ENCODE peak calls at places on chromosomes 3 and 15, in seven cellular contexts. G is neural progenitor cell, F is GM23338, C is HCT116, T is MM.1S, L is hepatocyte, H is OCI-LY7. E is an unnamed sample.

GRCh38 chr3:37993811-37994638 is 3.4 kb downstream of the VILL start:
- DNase-seq in G (peak; percentile 61), F (peak; percentile 80), C (no peak), T (peak; percentile 69), L (peak; percentile 88), H (peak; percentile 81), E (peak; percentile 92)

GRCh38 chr3:55885721-55886120 is 398.6 kb upstream of the WNT5A start:
- DNase-seq in G (no peak), F (peak; percentile 52), C (no peak), T (no peak), L (peak; percentile 28), H (no peak), E (peak; percentile 34)

GRCh38 chr3:194715022-194715800 is 29.5 kb downstream of the FAM43A start:
- DNase-seq in G (no peak), F (no peak), C (no peak), T (no peak), L (no peak), H (no peak), E (peak; percentile 9)

GRCh38 chr3:124202754-124203153 is 210.8 kb upstream of the ROPN1 start:
- DNase-seq in G (no peak), F (no peak), C (no peak), T (no peak), L (peak; percentile 11), H (no peak), E (peak; percentile 11)

GRCh38 chr15:43383070-43383469 is 12.2 kb downstream of the TUBGCP4 start:
- DNase-seq in G (no peak), F (no peak), C (no peak), T (no peak), L (no peak), H (no peak), E (peak; percentile 31)

GRCh38 chr15:99542828-99543227 is 23.0 kb upstream of the MEF2A start:
- DNase-seq in G (no peak), F (no peak), C (no peak), T (no peak), L (no peak), H (no peak), E (peak; percentile 70)

GRCh38 chr3:178420033-178420432 is 116.2 kb upstream of the KCNMB2 start:
- DNase-seq in G (no peak), F (no peak), C (no peak), T (no peak), L (no peak), H (no peak), E (peak; percentile 23)

GRCh38 chr3:139332092-139332491 is 11.7 kb upstream of the MRPS22 start:
- DNase-seq in G (no peak), F (no peak), C (no peak), T (no peak), L (no peak), H (no peak), E (no peak)

GRCh38 chr3:59264366-59264765 is 214.5 kb upstream of the CFAP20DC start:
- DNase-seq in G (no peak), F (no peak), C (no peak), T (no peak), L (no peak), H (no peak), E (no peak)

GRCh38 chr3:127733781-127734180 is 61.0 kb downstream of the ABTB1 start:
- DNase-seq in G (no peak), F (no peak), C (no peak), T (no peak), L (no peak), H (peak; percentile 71), E (no peak)

GRCh38 chr3:141083831-141084624 is 32.9 kb downstream of the SPSB4 start:
- DNase-seq in G (peak; percentile 86), F (no peak), C (no peak), T (no peak), L (peak; percentile 36), H (no peak), E (no peak)

GRCh38 chr3:52406791-52407510 is 38.0 kb downstream of the SEMA3G start:
- DNase-seq in G (no peak), F (no peak), C (no peak), T (no peak), L (no peak), H (no peak), E (no peak)

GRCh38 chr3:127254001-127254400 is 33.8 kb downstream of the PRR20G start:
- DNase-seq in G (no peak), F (no peak), C (no peak), T (no peak), L (no peak), H (no peak), E (no peak)

GRCh38 chr15:41693757-41694156 is 33.6 kb downstream of the MGA start:
- DNase-seq in G (no peak), F (no peak), C (no peak), T (no peak), L (no peak), H (no peak), E (no peak)

GRCh38 chr3:105367406-105368213 is 901 bp downstream of the ALCAM start:
- DNase-seq in G (peak; percentile 84), F (peak; percentile 66), C (no peak), T (peak; percentile 92), L (peak; percentile 84), H (peak; percentile 66), E (peak; percentile 83)

GRCh38 chr3:64853456-64853855 is 165.7 kb upstream of the ADAMTS9 start:
- DNase-seq in G (no peak), F (no peak), C (no peak), T (no peak), L (no peak), H (no peak), E (peak; percentile 0)

GRCh38 chr3:66053009-66053782 is 14.5 kb upstream of the MAGI1 start:
- DNase-seq in G (no peak), F (no peak), C (no peak), T (no peak), L (no peak), H (no peak), E (peak; percentile 30)

GRCh38 chr15:66941231-66941711 is 124.1 kb upstream of the SMAD3 start:
- DNase-seq in G (no peak), F (no peak), C (no peak), T (no peak), L (no peak), H (no peak), E (peak; percentile 37)

GRCh38 chr3:37155782-37156181 is 18.6 kb downstream of the LRRFIP2 start:
- DNase-seq in G (no peak), F (no peak), C (no peak), T (no peak), L (no peak), H (no peak), E (no peak)

GRCh38 chr3:68142331-68142887 is 488.0 kb upstream of the SUCLG2 start:
- DNase-seq in G (no peak), F (no peak), C (no peak), T (no peak), L (no peak), H (no peak), E (no peak)

GRCh38 chr3:42117175-42118008 is 26.2 kb downstream of the TRAK1 start:
- DNase-seq in G (peak; percentile 49), F (peak; percentile 79), C (peak; percentile 33), T (no peak), L (peak; percentile 61), H (peak; percentile 35), E (peak; percentile 85)

GRCh38 chr15:28944696-28945300 is 59.0 kb downstream of the APBA2 start:
- DNase-seq in G (no peak), F (no peak), C (no peak), T (no peak), L (no peak), H (no peak), E (no peak)

GRCh38 chr3:119700920-119701734 is 1.7 kb upstream of the CFAP91 start:
- DNase-seq in G (no peak), F (no peak), C (no peak), T (no peak), L (no peak), H (no peak), E (no peak)

GRCh38 chr15:88613074-88613944 is 7.8 kb upstream of the AEN start:
- DNase-seq in G (no peak), F (peak; percentile 90), C (no peak), T (no peak), L (no peak), H (no peak), E (no peak)

GRCh38 chr3:37456270-37456708 is 281.9 kb upstream of the LRRFIP2 start:
- DNase-seq in G (no peak), F (peak; percentile 26), C (no peak), T (no peak), L (no peak), H (no peak), E (peak; percentile 33)

GRCh38 chr3:100089802-100090668 is 24.3 kb downstream of the FILIP1L start:
- DNase-seq in G (peak; percentile 23), F (peak; percentile 76), C (peak; percentile 16), T (no peak), L (peak; percentile 65), H (no peak), E (peak; percentile 89)
- H3K4me3 ChIP-seq in G (no peak overlapping the region), F (no peak overlapping the region), C (no peak overlapping the region), T (no peak overlapping the region), L (no peak overlapping the region), H (no peak overlapping the region), E (peak overlapping the region; percentile 50)

DNA sequence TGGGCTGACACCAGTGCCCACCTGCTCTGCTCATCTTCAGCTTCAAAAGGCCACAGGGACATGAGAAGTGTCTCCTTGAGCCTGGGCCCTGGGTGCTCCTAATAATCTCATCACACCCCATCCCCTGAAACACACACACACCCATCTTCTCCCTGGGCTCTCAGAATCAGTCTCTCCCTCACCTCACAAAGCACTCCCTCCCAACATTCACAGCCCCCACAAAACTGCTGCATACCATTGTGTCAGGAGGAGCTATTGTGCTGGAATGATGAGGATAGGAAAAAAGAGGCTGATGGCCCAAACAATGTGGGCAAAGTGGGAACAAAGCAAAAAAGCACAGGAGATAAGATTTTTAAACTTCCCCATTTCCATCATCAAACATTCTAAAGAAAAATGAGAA is 16.8 kb downstream of the FOXP1 start:
- DNase-seq in G (peak; percentile 21), F (no peak), C (no peak), T (no peak), L (no peak), H (no peak), E (no peak)
- H3K4me1 ChIP-seq in G (peaks cover 15% of the 10 kb centered on the region), F (no peaks in the 10 kb centered on the region), C (no peaks in the 10 kb centered on the region), T (peaks cover 24% of the 10 kb centered on the region), L (no peaks in the 10 kb centered on the region), H (peaks cover 91% of the 10 kb centered on the region), E (no peaks in the 10 kb centered on the region)

GRCh38 chr3:131775660-131776059 is 259.2 kb downstream of the CPNE4 start:
- DNase-seq in G (no peak), F (no peak), C (no peak), T (no peak), L (no peak), H (no peak), E (no peak)

DNA sequence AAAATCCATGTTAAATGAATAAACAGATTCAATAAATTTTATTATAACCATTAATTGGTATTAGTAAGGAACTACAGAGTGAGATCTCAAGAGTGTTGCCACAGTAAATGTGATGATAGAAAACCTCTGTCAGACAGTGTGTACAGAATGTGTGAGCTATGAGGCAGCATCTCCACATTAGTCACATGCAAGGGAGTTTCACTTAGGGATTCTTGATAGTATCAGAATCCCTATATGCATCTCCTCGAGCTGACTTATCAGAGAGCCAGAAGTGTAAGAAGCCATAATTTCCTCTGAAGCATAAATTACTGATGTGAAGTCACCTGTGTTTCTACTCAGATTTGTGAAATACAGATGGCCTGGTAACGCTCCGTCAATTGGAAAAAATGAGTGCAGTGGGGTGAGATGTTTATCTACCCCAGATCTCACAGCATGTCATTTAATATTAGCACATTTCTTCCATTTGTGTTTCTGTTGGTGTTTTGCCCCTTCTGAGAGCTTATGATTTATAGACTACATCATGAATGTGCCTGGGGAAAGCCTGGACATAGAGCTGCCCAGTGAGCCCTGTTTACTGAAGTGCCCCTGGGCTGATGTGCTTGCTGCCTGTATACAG is 262.4 kb downstream of the CPNE4 start:
- DNase-seq in G (no peak), F (no peak), C (no peak), T (no peak), L (no peak), H (no peak), E (no peak)
- TF ChIP-seq EZH2phosphoT487 in G (no peak), F (no peak), C (no peak), T (no peak), L (no peak), H (no peak), E (no peak)

GRCh38 chr3:149336925-149337324 is 3.5 kb upstream of the TM4SF18 start:
- DNase-seq in G (no peak), F (no peak), C (no peak), T (no peak), L (no peak), H (no peak), E (no peak)
- H3K4me3 ChIP-seq in G (no peak overlapping the region), F (no peak overlapping the region), C (no peak overlapping the region), T (no peak overlapping the region), L (no peak overlapping the region), H (no peak overlapping the region), E (no peak overlapping the region)